ENCODE peak calls at places on chromosomes 13 and 19, in nine cellular contexts. One of them, this sample, is unnamed.
A peak's percentile ranks its signal among the peaks of the same experiment; 100 is the strongest.

GRCh38 chr13:54433511-54434206 is 1405.0 kb downstream of the OLFM4 start:
- DNase-seq in Caco-2: no peak
- DNase-seq in tibial nerve: no peak
- DNase-seq in GM23248: no peak
- DNase-seq in astrocyte of the cerebellum: no peak
- DNase-seq in fibroblast of lung: no peak
- DNase-seq in A549: no peak
- DNase-seq in tibial artery: no peak
- DNase-seq in AG04450: no peak
- DNase-seq in this sample: no peak

GRCh38 chr13:32940601-32941000 is 75.6 kb upstream of the KL start:
- DNase-seq in tibial artery: no peak
- DNase-seq in astrocyte of the cerebellum: peak; percentile 24
- DNase-seq in GM23248: peak; percentile 28
- DNase-seq in tibial nerve: peak; percentile 6
- DNase-seq in AG04450: peak; percentile 6
- DNase-seq in fibroblast of lung: peak; percentile 58
- DNase-seq in A549: no peak
- DNase-seq in Caco-2: no peak
- DNase-seq in this sample: peak; percentile 43

GRCh38 chr13:79393564-79394249 is 12.3 kb downstream of the RBM26 start:
- DNase-seq in AG04450: no peak
- DNase-seq in tibial artery: no peak
- DNase-seq in Caco-2: peak; percentile 64
- DNase-seq in fibroblast of lung: no peak
- DNase-seq in A549: no peak
- DNase-seq in GM23248: no peak
- DNase-seq in astrocyte of the cerebellum: no peak
- DNase-seq in tibial nerve: peak; percentile 14
- DNase-seq in this sample: no peak

GRCh38 chr13:114048463-114048862 is 74.6 kb upstream of the C13orf46 start:
- DNase-seq in tibial nerve: no peak
- DNase-seq in tibial artery: no peak
- DNase-seq in Caco-2: no peak
- DNase-seq in GM23248: no peak
- DNase-seq in A549: no peak
- DNase-seq in AG04450: no peak
- DNase-seq in fibroblast of lung: no peak
- DNase-seq in astrocyte of the cerebellum: no peak
- DNase-seq in this sample: no peak

GRCh38 chr19:18208098-18208951 is 4.5 kb upstream of the RAB3A start:
- DNase-seq in Caco-2: peak; percentile 57
- DNase-seq in fibroblast of lung: peak; percentile 67
- DNase-seq in tibial artery: no peak
- DNase-seq in astrocyte of the cerebellum: no peak
- DNase-seq in AG04450: peak; percentile 65
- DNase-seq in GM23248: peak; percentile 95
- DNase-seq in A549: no peak
- DNase-seq in tibial nerve: no peak
- DNase-seq in this sample: no peak

GRCh38 chr13:109715902-109716301 is 70.5 kb downstream of the IRS2 start:
- DNase-seq in tibial nerve: peak; percentile 53
- DNase-seq in tibial artery: no peak
- DNase-seq in Caco-2: no peak
- DNase-seq in AG04450: no peak
- DNase-seq in GM23248: peak; percentile 42
- DNase-seq in fibroblast of lung: no peak
- DNase-seq in A549: no peak
- DNase-seq in astrocyte of the cerebellum: no peak
- DNase-seq in this sample: no peak

GRCh38 chr13:51785592-51786424 is 18.2 kb downstream of the DHRS12 start:
- DNase-seq in tibial nerve: peak; percentile 53
- DNase-seq in astrocyte of the cerebellum: no peak
- DNase-seq in Caco-2: no peak
- DNase-seq in A549: no peak
- DNase-seq in tibial artery: no peak
- DNase-seq in fibroblast of lung: peak; percentile 47
- DNase-seq in GM23248: peak; percentile 80
- DNase-seq in AG04450: no peak
- DNase-seq in this sample: no peak

GRCh38 chr19:16223746-16224145 is 26.0 kb downstream of the AP1M1 start:
- DNase-seq in astrocyte of the cerebellum: no peak
- DNase-seq in fibroblast of lung: no peak
- DNase-seq in tibial artery: peak; percentile 48
- DNase-seq in AG04450: no peak
- DNase-seq in GM23248: no peak
- DNase-seq in tibial nerve: no peak
- DNase-seq in A549: no peak
- DNase-seq in Caco-2: no peak
- DNase-seq in this sample: no peak

DNA sequence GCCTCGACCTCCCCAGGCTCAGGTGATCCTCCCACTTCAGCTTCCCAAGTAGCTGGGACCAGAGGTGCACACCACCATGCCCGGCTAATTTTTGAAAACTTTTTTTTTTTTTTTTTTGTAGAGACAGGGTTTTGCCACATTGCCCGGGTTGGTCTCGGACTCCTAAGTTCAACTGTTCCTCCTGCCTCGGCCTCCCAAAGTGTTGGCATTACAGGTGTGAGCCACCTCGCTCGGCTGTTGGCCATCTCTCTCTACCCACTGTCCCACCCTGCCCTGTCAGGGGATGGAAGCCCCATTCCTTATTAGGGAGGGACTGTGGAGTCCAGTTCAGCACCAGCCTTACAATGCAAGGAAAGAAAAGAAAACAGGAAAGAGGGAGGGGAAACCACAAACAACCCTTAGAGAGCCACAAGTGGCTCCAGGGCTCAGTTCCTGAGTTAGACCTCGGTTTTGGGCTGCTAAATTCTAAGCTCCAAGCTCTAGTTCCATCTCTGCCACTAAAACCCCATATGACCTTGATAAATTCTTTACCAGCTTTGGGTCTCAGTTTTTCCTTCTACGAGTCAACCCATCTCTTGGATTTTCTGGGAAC is 31.7 kb downstream of the ACTL9 start:
- DNase-seq in Caco-2: no peak
- DNase-seq in fibroblast of lung: no peak
- DNase-seq in astrocyte of the cerebellum: no peak
- DNase-seq in tibial artery: no peak
- DNase-seq in GM23248: no peak
- DNase-seq in AG04450: no peak
- DNase-seq in A549: no peak
- DNase-seq in tibial nerve: no peak
- DNase-seq in this sample: no peak
- H3K4me3 ChIP-seq in Caco-2: no peak overlapping the region
- H3K4me3 ChIP-seq in fibroblast of lung: no peak overlapping the region
- H3K4me3 ChIP-seq in astrocyte of the cerebellum: no peak overlapping the region
- H3K4me3 ChIP-seq in tibial artery: no peak overlapping the region
- H3K4me3 ChIP-seq in GM23248: no peak overlapping the region
- H3K4me3 ChIP-seq in AG04450: no peak overlapping the region
- H3K4me3 ChIP-seq in A549: no peak overlapping the region
- H3K4me3 ChIP-seq in tibial nerve: no peak overlapping the region
- H3K4me3 ChIP-seq in this sample: no peak overlapping the region

GRCh38 chr13:94968757-94969086 is 256.4 kb upstream of the SOX21 start:
- DNase-seq in fibroblast of lung: no peak
- DNase-seq in GM23248: no peak
- DNase-seq in tibial nerve: no peak
- DNase-seq in AG04450: no peak
- DNase-seq in A549: peak; percentile 25
- DNase-seq in Caco-2: no peak
- DNase-seq in astrocyte of the cerebellum: no peak
- DNase-seq in tibial artery: no peak
- DNase-seq in this sample: no peak

GRCh38 chr13:94966380-94966779 is 254.0 kb upstream of the SOX21 start:
- DNase-seq in AG04450: no peak
- DNase-seq in Caco-2: no peak
- DNase-seq in fibroblast of lung: no peak
- DNase-seq in A549: no peak
- DNase-seq in tibial artery: no peak
- DNase-seq in astrocyte of the cerebellum: no peak
- DNase-seq in tibial nerve: no peak
- DNase-seq in GM23248: no peak
- DNase-seq in this sample: no peak

GRCh38 chr13:94972262-94972661 is 259.9 kb upstream of the SOX21 start:
- DNase-seq in astrocyte of the cerebellum: no peak
- DNase-seq in fibroblast of lung: no peak
- DNase-seq in A549: no peak
- DNase-seq in AG04450: no peak
- DNase-seq in Caco-2: no peak
- DNase-seq in tibial nerve: no peak
- DNase-seq in GM23248: no peak
- DNase-seq in tibial artery: no peak
- DNase-seq in this sample: no peak

GRCh38 chr13:94967183-94968039 is 255.1 kb upstream of the SOX21 start:
- DNase-seq in AG04450: no peak
- DNase-seq in fibroblast of lung: peak; percentile 20
- DNase-seq in A549: peak; percentile 21
- DNase-seq in tibial nerve: no peak
- DNase-seq in Caco-2: no peak
- DNase-seq in astrocyte of the cerebellum: no peak
- DNase-seq in GM23248: peak; percentile 53
- DNase-seq in tibial artery: no peak
- DNase-seq in this sample: no peak

GRCh38 chr13:94968040-94968756 is 255.9 kb upstream of the SOX21 start:
- DNase-seq in AG04450: no peak
- DNase-seq in A549: peak; percentile 62
- DNase-seq in GM23248: peak; percentile 24
- DNase-seq in Caco-2: no peak
- DNase-seq in astrocyte of the cerebellum: no peak
- DNase-seq in tibial artery: no peak
- DNase-seq in tibial nerve: no peak
- DNase-seq in fibroblast of lung: peak; percentile 20
- DNase-seq in this sample: no peak
- H3K4me3 ChIP-seq in AG04450: peak overlapping the region; percentile 20
- H3K4me3 ChIP-seq in A549: peak overlapping the region; percentile 52
- H3K4me3 ChIP-seq in GM23248: peak overlapping the region; percentile 50
- H3K4me3 ChIP-seq in Caco-2: no peak overlapping the region
- H3K4me3 ChIP-seq in astrocyte of the cerebellum: peak overlapping the region; percentile 55
- H3K4me3 ChIP-seq in tibial artery: no peak overlapping the region
- H3K4me3 ChIP-seq in tibial nerve: peak overlapping the region; percentile 41
- H3K4me3 ChIP-seq in fibroblast of lung: peak overlapping the region; percentile 37
- H3K4me3 ChIP-seq in this sample: peak overlapping the region; percentile 47

GRCh38 chr13:43879323-43880181 is at the start of the genes CCDC122 and LACC1:
- DNase-seq in AG04450: peak; percentile 54
- DNase-seq in fibroblast of lung: peak; percentile 83
- DNase-seq in tibial nerve: peak; percentile 60
- DNase-seq in Caco-2: peak; percentile 90
- DNase-seq in GM23248: peak; percentile 96
- DNase-seq in tibial artery: peak; percentile 89
- DNase-seq in astrocyte of the cerebellum: peak; percentile 52
- DNase-seq in A549: peak; percentile 66
- DNase-seq in this sample: peak; percentile 44
- H3K4me3 ChIP-seq in AG04450: peak within 1 kb of the TSS; percentile 72
- H3K4me3 ChIP-seq in fibroblast of lung: peak within 1 kb of the TSS; percentile 83
- H3K4me3 ChIP-seq in tibial nerve: peak within 1 kb of the TSS; percentile 88
- H3K4me3 ChIP-seq in Caco-2: peak within 1 kb of the TSS; percentile 88
- H3K4me3 ChIP-seq in GM23248: peak within 1 kb of the TSS; percentile 86
- H3K4me3 ChIP-seq in tibial artery: peak within 1 kb of the TSS; percentile 94
- H3K4me3 ChIP-seq in astrocyte of the cerebellum: peak within 1 kb of the TSS; percentile 74
- H3K4me3 ChIP-seq in A549: peak within 1 kb of the TSS; percentile 80
- H3K4me3 ChIP-seq in this sample: peak within 1 kb of the TSS; percentile 73

DNA sequence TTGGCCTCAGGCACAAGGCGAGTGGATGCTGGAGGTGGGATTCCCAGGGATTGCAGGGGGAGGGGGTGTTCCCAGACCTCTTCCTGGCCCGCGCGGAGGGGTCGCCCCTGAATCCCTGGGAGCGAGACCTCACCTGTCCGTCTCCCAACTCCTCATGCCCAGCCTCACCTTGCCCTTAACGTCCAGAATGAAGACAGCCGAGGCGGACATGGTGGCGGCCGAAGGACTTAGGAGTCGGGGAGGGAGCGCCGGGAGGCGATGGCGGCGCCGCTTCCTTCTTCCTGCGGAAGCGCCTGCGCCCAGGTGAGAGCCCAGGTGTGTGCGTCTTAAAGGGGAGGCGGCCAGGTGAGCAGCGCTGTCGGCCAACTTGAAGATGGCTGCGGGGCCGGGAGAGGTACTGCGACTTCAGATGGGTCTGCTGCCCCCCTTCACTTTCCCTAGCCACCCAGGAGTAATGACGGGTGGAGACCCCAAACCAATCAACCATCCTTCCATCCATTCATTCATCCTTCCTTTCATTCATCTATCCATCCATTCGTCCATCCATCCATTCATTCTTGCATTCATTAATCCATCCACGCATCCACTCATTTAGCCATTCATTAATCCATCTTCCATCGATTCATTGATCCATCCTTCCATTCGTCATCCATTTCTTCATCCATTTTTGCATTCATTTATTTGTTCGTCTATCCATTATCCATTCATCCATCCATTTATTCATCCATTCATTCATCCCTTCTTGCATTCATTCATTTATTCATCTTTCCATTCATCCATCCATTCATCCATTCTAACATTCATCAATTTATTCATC is at the start of gene AP1M2:
- DNase-seq in fibroblast of lung: no peak
- DNase-seq in Caco-2: peak; percentile 74
- DNase-seq in GM23248: no peak
- DNase-seq in tibial artery: no peak
- DNase-seq in astrocyte of the cerebellum: no peak
- DNase-seq in A549: no peak
- DNase-seq in tibial nerve: no peak
- DNase-seq in AG04450: no peak
- DNase-seq in this sample: no peak
- H3K4me3 ChIP-seq in fibroblast of lung: no peak within 1 kb of the TSS
- H3K4me3 ChIP-seq in Caco-2: peak within 1 kb of the TSS; percentile 66
- H3K4me3 ChIP-seq in GM23248: no peak within 1 kb of the TSS
- H3K4me3 ChIP-seq in tibial artery: no peak within 1 kb of the TSS
- H3K4me3 ChIP-seq in astrocyte of the cerebellum: no peak within 1 kb of the TSS
- H3K4me3 ChIP-seq in A549: no peak within 1 kb of the TSS
- H3K4me3 ChIP-seq in tibial nerve: no peak within 1 kb of the TSS
- H3K4me3 ChIP-seq in AG04450: no peak within 1 kb of the TSS
- H3K4me3 ChIP-seq in this sample: no peak within 1 kb of the TSS

This sample was measured in skeletal muscle cell.